ENCODE peak calls at places on chromosomes 5 and 9, in eight cellular contexts. One of them, this sample, is unnamed.

GRCh38 chr5:137566118-137566541 is 67.0 kb upstream of the SPOCK1 start:
- DNase-seq in SK-N-SH: no peak
- DNase-seq in testis: no peak
- DNase-seq in PC-9: no peak
- DNase-seq in coronary artery: no peak
- DNase-seq in K562: no peak
- DNase-seq in WERI-Rb-1: no peak
- DNase-seq in H9: no peak
- DNase-seq in this sample: no peak

GRCh38 chr9:134734270-134734669 is 92.7 kb downstream of the COL5A1 start:
- DNase-seq in WERI-Rb-1: peak; percentile 68
- DNase-seq in K562: no peak
- DNase-seq in PC-9: no peak
- DNase-seq in SK-N-SH: peak; percentile 82
- DNase-seq in testis: peak; percentile 60
- DNase-seq in coronary artery: no peak
- DNase-seq in H9: no peak
- DNase-seq in this sample: no peak

GRCh38 chr5:14406554-14406849 is 175.1 kb upstream of the OTULINL start:
- DNase-seq in PC-9: no peak
- DNase-seq in H9: no peak
- DNase-seq in testis: peak; percentile 71
- DNase-seq in WERI-Rb-1: no peak
- DNase-seq in coronary artery: no peak
- DNase-seq in K562: no peak
- DNase-seq in SK-N-SH: no peak
- DNase-seq in this sample: no peak

GRCh38 chr5:82735160-82735789 is 341.9 kb downstream of the TMEM167A start:
- DNase-seq in K562: no peak
- DNase-seq in testis: no peak
- DNase-seq in SK-N-SH: no peak
- DNase-seq in H9: no peak
- DNase-seq in coronary artery: no peak
- DNase-seq in WERI-Rb-1: no peak
- DNase-seq in PC-9: no peak
- DNase-seq in this sample: no peak

GRCh38 chr5:106408141-106408540 is 1262.6 kb downstream of the EFNA5 start:
- DNase-seq in K562: no peak
- DNase-seq in PC-9: no peak
- DNase-seq in testis: no peak
- DNase-seq in WERI-Rb-1: no peak
- DNase-seq in SK-N-SH: no peak
- DNase-seq in H9: no peak
- DNase-seq in coronary artery: no peak
- DNase-seq in this sample: no peak

GRCh38 chr9:136054146-136054545 is 40.9 kb downstream of the NACC2 start:
- DNase-seq in WERI-Rb-1: no peak
- DNase-seq in coronary artery: no peak
- DNase-seq in PC-9: no peak
- DNase-seq in H9: no peak
- DNase-seq in testis: no peak
- DNase-seq in K562: no peak
- DNase-seq in SK-N-SH: peak; percentile 16
- DNase-seq in this sample: no peak

GRCh38 chr5:119269061-119269579 is 86.7 kb upstream of the TNFAIP8 start:
- DNase-seq in K562: peak; percentile 50
- DNase-seq in WERI-Rb-1: peak; percentile 39
- DNase-seq in H9: peak; percentile 48
- DNase-seq in SK-N-SH: peak; percentile 43
- DNase-seq in coronary artery: no peak
- DNase-seq in PC-9: peak; percentile 62
- DNase-seq in testis: no peak
- DNase-seq in this sample: peak; percentile 28

GRCh38 chr9:88747768-88748167 is 212.8 kb downstream of the NXNL2 start:
- DNase-seq in testis: no peak
- DNase-seq in coronary artery: peak; percentile 69
- DNase-seq in SK-N-SH: no peak
- DNase-seq in PC-9: peak; percentile 39
- DNase-seq in WERI-Rb-1: no peak
- DNase-seq in H9: peak; percentile 62
- DNase-seq in K562: peak; percentile 74
- DNase-seq in this sample: peak; percentile 15

GRCh38 chr9:93252781-93253530 is 69.0 kb downstream of the WNK2 start:
- DNase-seq in SK-N-SH: no peak
- DNase-seq in H9: no peak
- DNase-seq in testis: no peak
- DNase-seq in WERI-Rb-1: peak; percentile 1
- DNase-seq in PC-9: no peak
- DNase-seq in coronary artery: no peak
- DNase-seq in K562: no peak
- DNase-seq in this sample: no peak

GRCh38 chr5:138467711-138468132 is 2.4 kb downstream of the EGR1 start:
- DNase-seq in SK-N-SH: peak; percentile 20
- DNase-seq in H9: no peak
- DNase-seq in WERI-Rb-1: no peak
- DNase-seq in K562: no peak
- DNase-seq in PC-9: no peak
- DNase-seq in coronary artery: no peak
- DNase-seq in testis: no peak
- DNase-seq in this sample: no peak

GRCh38 chr5:140632366-140633080 is 452 bp downstream of the CD14 start:
- DNase-seq in H9: no peak
- DNase-seq in coronary artery: peak; percentile 82
- DNase-seq in SK-N-SH: no peak
- DNase-seq in K562: no peak
- DNase-seq in PC-9: no peak
- DNase-seq in testis: peak; percentile 67
- DNase-seq in WERI-Rb-1: peak; percentile 28
- DNase-seq in this sample: peak; percentile 58

GRCh38 chr5:150188146-150188842 is 1.6 kb upstream of the SLC6A7 start:
- DNase-seq in testis: no peak
- DNase-seq in K562: no peak
- DNase-seq in PC-9: no peak
- DNase-seq in H9: no peak
- DNase-seq in SK-N-SH: no peak
- DNase-seq in coronary artery: no peak
- DNase-seq in WERI-Rb-1: no peak
- DNase-seq in this sample: no peak

GRCh38 chr9:137666950-137667670 is 48.3 kb downstream of the EHMT1 start:
- DNase-seq in coronary artery: no peak
- DNase-seq in testis: peak; percentile 89
- DNase-seq in K562: no peak
- DNase-seq in WERI-Rb-1: no peak
- DNase-seq in PC-9: no peak
- DNase-seq in H9: peak; percentile 87
- DNase-seq in SK-N-SH: no peak
- DNase-seq in this sample: no peak

GRCh38 chr9:37776328-37776727 is 8.5 kb downstream of the EXOSC3 start:
- DNase-seq in coronary artery: no peak
- DNase-seq in testis: no peak
- DNase-seq in WERI-Rb-1: no peak
- DNase-seq in SK-N-SH: no peak
- DNase-seq in K562: no peak
- DNase-seq in H9: no peak
- DNase-seq in PC-9: no peak
- DNase-seq in this sample: no peak

DNA sequence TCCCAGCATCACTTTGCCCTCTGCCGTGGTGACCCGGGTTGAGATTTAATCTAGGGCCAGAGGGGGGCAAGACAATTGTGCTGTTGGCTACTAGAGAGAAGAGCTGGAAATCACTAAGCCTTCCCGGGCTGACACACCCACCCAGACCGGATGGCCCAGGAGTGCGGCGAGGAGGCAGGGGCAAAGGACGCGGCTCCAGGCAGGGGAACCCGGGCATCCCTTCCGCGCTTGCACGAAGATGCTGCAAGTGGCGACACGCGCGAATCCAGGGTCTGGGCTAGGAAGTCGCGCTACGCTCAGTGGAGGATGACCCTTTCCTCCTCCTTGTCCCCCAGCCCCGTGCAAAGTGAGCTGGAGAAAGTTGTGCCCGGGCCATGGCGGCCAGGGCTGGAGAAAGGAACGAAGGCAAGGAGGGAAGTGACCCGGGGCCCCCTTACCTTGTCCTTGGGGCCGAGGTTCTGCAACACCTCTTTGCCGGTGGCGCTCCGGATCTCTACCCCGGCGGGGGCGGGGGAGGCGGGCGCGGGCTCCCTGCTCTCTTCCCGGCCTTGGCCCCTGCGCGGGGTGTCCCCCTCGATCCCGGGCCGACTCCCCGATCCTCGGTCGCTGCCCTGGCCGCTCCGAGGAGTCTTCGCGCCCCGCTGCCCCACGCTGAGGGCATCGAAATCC is 693 bp downstream of the DPYSL3 start:
- DNase-seq in testis: peak; percentile 14
- DNase-seq in SK-N-SH: peak; percentile 58
- DNase-seq in coronary artery: peak; percentile 74
- DNase-seq in WERI-Rb-1: peak; percentile 50
- DNase-seq in H9: peak; percentile 53
- DNase-seq in PC-9: no peak
- DNase-seq in K562: no peak
- DNase-seq in this sample: no peak
- H3K27ac ChIP-seq in testis: peak overlapping the region; percentile 52
- H3K27ac ChIP-seq in SK-N-SH: peak overlapping the region; percentile 86
- H3K27ac ChIP-seq in coronary artery: peak overlapping the region; percentile 49
- H3K27ac ChIP-seq in WERI-Rb-1: peak overlapping the region; percentile 94
- H3K27ac ChIP-seq in H9: no peak overlapping the region
- H3K27ac ChIP-seq in PC-9: no peak overlapping the region
- H3K27ac ChIP-seq in K562: no peak overlapping the region
- H3K27ac ChIP-seq in this sample: no peak overlapping the region

DNA sequence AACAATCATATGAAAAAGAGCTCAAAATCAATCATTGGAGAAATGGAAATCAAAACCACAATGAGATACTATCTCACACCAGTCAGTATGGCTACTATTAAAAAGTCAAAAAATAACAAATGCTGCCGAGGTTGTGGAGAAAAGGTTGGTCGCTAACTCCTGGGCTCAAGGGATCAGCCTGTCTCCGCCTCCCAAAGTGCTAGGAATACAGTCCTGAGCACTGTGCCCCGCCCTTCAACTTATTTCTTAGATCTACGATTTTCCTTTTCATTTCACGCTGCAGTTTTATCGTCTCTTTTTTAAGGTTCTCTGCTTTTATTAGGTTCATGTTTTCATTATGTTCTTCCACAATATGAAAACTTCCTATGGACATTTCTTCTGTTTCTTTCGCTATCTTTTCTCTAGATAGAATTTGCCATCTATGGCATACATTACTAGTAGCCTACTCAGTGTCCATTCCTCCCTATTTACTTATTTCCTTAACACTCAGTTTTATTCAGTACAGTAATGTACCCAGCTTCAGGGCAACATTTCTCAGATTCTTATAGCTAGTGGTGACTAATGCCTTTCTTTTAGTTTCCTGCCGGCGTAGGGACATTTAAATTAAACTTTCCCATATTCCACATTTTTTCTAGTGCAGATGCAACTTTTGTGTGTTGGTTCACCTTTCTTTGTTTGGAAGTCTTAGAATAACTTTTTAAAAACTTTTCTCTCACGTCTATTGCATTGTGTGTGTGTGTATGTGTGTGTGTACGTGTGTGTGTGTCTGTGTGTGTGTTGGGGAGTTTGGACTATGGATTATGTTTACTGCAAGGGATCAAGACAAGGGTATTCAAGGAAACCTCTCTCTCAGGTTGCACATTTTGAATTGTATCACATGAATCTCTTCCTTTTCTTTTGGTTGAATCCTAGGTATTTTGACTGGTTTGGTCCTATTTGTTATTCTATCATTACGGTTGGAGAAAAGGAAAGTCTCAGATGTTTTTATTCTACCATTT is 21.6 kb upstream of the FBN2 start:
- DNase-seq in H9: no peak
- DNase-seq in K562: no peak
- DNase-seq in coronary artery: no peak
- DNase-seq in testis: no peak
- DNase-seq in WERI-Rb-1: no peak
- DNase-seq in SK-N-SH: no peak
- DNase-seq in PC-9: no peak
- DNase-seq in this sample: no peak
- TF ChIP-seq CTCF in H9: no peak
- TF ChIP-seq CTCF in K562: no peak
- TF ChIP-seq CTCF in coronary artery: no peak
- TF ChIP-seq CTCF in testis: no peak
- TF ChIP-seq CTCF in WERI-Rb-1: no peak
- TF ChIP-seq CTCF in SK-N-SH: no peak
- TF ChIP-seq CTCF in PC-9: no peak
- TF ChIP-seq CTCF in this sample: no peak

GRCh38 chr5:58926549-58926948 is 343.7 kb downstream of the RAB3C start:
- DNase-seq in H9: no peak
- DNase-seq in SK-N-SH: no peak
- DNase-seq in coronary artery: no peak
- DNase-seq in K562: no peak
- DNase-seq in WERI-Rb-1: no peak
- DNase-seq in PC-9: no peak
- DNase-seq in testis: no peak
- DNase-seq in this sample: no peak

GRCh38 chr5:58922392-58923171 is 339.7 kb downstream of the RAB3C start:
- DNase-seq in PC-9: no peak
- DNase-seq in testis: peak; percentile 33
- DNase-seq in K562: no peak
- DNase-seq in WERI-Rb-1: no peak
- DNase-seq in SK-N-SH: no peak
- DNase-seq in coronary artery: peak; percentile 95
- DNase-seq in H9: no peak
- DNase-seq in this sample: no peak

GRCh38 chr5:58923355-58923754 is 340.5 kb downstream of the RAB3C start:
- DNase-seq in SK-N-SH: no peak
- DNase-seq in testis: no peak
- DNase-seq in coronary artery: no peak
- DNase-seq in WERI-Rb-1: no peak
- DNase-seq in H9: no peak
- DNase-seq in PC-9: no peak
- DNase-seq in K562: no peak
- DNase-seq in this sample: no peak

GRCh38 chr5:58925627-58926545 is 343.0 kb downstream of the RAB3C start:
- DNase-seq in SK-N-SH: no peak
- DNase-seq in K562: no peak
- DNase-seq in WERI-Rb-1: no peak
- DNase-seq in PC-9: no peak
- DNase-seq in testis: no peak
- DNase-seq in coronary artery: no peak
- DNase-seq in H9: no peak
- DNase-seq in this sample: no peak

GRCh38 chr5:58924306-58924705 is 341.4 kb downstream of the RAB3C start:
- DNase-seq in testis: no peak
- DNase-seq in PC-9: no peak
- DNase-seq in SK-N-SH: no peak
- DNase-seq in WERI-Rb-1: no peak
- DNase-seq in H9: no peak
- DNase-seq in K562: no peak
- DNase-seq in coronary artery: no peak
- DNase-seq in this sample: no peak
- H3K27ac ChIP-seq in testis: no peak overlapping the region
- H3K27ac ChIP-seq in PC-9: no peak overlapping the region
- H3K27ac ChIP-seq in SK-N-SH: no peak overlapping the region
- H3K27ac ChIP-seq in WERI-Rb-1: no peak overlapping the region
- H3K27ac ChIP-seq in H9: no peak overlapping the region
- H3K27ac ChIP-seq in K562: no peak overlapping the region
- H3K27ac ChIP-seq in coronary artery: peak overlapping the region; percentile 91
- H3K27ac ChIP-seq in this sample: no peak overlapping the region

DNA sequence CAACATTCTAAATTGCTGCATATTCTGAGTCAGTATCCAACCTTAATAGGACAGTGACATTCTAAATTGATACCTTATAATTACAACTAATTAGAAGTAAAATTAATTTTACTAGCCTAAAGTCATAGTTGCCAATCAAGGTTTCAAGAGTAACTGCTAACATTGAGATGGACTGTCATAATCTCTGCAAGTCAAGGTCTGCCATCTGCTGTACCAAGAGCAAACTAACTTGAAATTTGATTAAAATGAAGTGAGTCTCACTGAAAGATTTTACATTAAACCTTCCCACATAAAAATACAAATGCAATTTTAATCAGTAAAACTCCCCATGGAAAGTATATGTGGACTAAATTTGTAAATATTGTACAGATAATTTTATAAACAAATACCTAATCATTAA is 235.3 kb downstream of the PRDM9 start:
- DNase-seq in PC-9: no peak
- DNase-seq in testis: no peak
- DNase-seq in WERI-Rb-1: no peak
- DNase-seq in coronary artery: no peak
- DNase-seq in K562: no peak
- DNase-seq in SK-N-SH: no peak
- DNase-seq in H9: no peak
- DNase-seq in this sample: no peak
- TF ChIP-seq CTCF in PC-9: no peak
- TF ChIP-seq CTCF in testis: no peak
- TF ChIP-seq CTCF in WERI-Rb-1: peak; percentile 18
- TF ChIP-seq CTCF in coronary artery: no peak
- TF ChIP-seq CTCF in K562: no peak
- TF ChIP-seq CTCF in SK-N-SH: no peak
- TF ChIP-seq CTCF in H9: peak; percentile 12
- TF ChIP-seq CTCF in this sample: no peak